ENCODE peak calls at places on chromosomes 11 and 22, in six cellular contexts. One of them, this sample, is unnamed.
A peak's percentile ranks its signal among the peaks of the same experiment; 100 is the strongest.

GRCh38 chr11:67269401-67270255 is 3.4 kb downstream of the GRK2 start:
- DNase-seq in stimulated activated CD8-positive, alpha-beta memory T cell treated with anti-CD3 and anti-CD28 coated beads, Interleukin-2, amount 100 ng/mL, for 1 hour: no peak
- DNase-seq in effector memory CD8-positive, alpha-beta T cell: peak; percentile 43
- DNase-seq in LoVo: no peak
- DNase-seq in iris pigment epithelial cell: no peak
- DNase-seq in hepatocyte: no peak
- DNase-seq in this sample: peak; percentile 68

GRCh38 chr11:46686886-46687810 is 13.3 kb downstream of the ARHGAP1 start:
- DNase-seq in stimulated activated CD8-positive, alpha-beta memory T cell treated with anti-CD3 and anti-CD28 coated beads, Interleukin-2, amount 100 ng/mL, for 1 hour: no peak
- DNase-seq in effector memory CD8-positive, alpha-beta T cell: no peak
- DNase-seq in LoVo: no peak
- DNase-seq in iris pigment epithelial cell: peak; percentile 84
- DNase-seq in hepatocyte: no peak
- DNase-seq in this sample: no peak

GRCh38 chr11:25961539-25961938 is 370.4 kb upstream of the ANO3 start:
- DNase-seq in stimulated activated CD8-positive, alpha-beta memory T cell treated with anti-CD3 and anti-CD28 coated beads, Interleukin-2, amount 100 ng/mL, for 1 hour: no peak
- DNase-seq in effector memory CD8-positive, alpha-beta T cell: no peak
- DNase-seq in LoVo: no peak
- DNase-seq in iris pigment epithelial cell: no peak
- DNase-seq in hepatocyte: peak; percentile 8
- DNase-seq in this sample: no peak

GRCh38 chr11:17861036-17861755 is 126.6 kb downstream of the KCNC1 start:
- DNase-seq in stimulated activated CD8-positive, alpha-beta memory T cell treated with anti-CD3 and anti-CD28 coated beads, Interleukin-2, amount 100 ng/mL, for 1 hour: no peak
- DNase-seq in effector memory CD8-positive, alpha-beta T cell: no peak
- DNase-seq in LoVo: no peak
- DNase-seq in iris pigment epithelial cell: peak; percentile 18
- DNase-seq in hepatocyte: no peak
- DNase-seq in this sample: no peak

GRCh38 chr11:134440851-134441645 is 29.0 kb upstream of the B3GAT1 start:
- DNase-seq in stimulated activated CD8-positive, alpha-beta memory T cell treated with anti-CD3 and anti-CD28 coated beads, Interleukin-2, amount 100 ng/mL, for 1 hour: no peak
- DNase-seq in effector memory CD8-positive, alpha-beta T cell: no peak
- DNase-seq in LoVo: no peak
- DNase-seq in iris pigment epithelial cell: no peak
- DNase-seq in hepatocyte: no peak
- DNase-seq in this sample: no peak

GRCh38 chr11:37061426-37061825 is 463.4 kb upstream of the RAG2 start:
- DNase-seq in stimulated activated CD8-positive, alpha-beta memory T cell treated with anti-CD3 and anti-CD28 coated beads, Interleukin-2, amount 100 ng/mL, for 1 hour: no peak
- DNase-seq in effector memory CD8-positive, alpha-beta T cell: no peak
- DNase-seq in LoVo: no peak
- DNase-seq in iris pigment epithelial cell: no peak
- DNase-seq in hepatocyte: no peak
- DNase-seq in this sample: no peak

GRCh38 chr11:65363770-65364169 is 9.2 kb downstream of the TIGD3 start:
- DNase-seq in stimulated activated CD8-positive, alpha-beta memory T cell treated with anti-CD3 and anti-CD28 coated beads, Interleukin-2, amount 100 ng/mL, for 1 hour: no peak
- DNase-seq in effector memory CD8-positive, alpha-beta T cell: no peak
- DNase-seq in LoVo: no peak
- DNase-seq in iris pigment epithelial cell: no peak
- DNase-seq in hepatocyte: no peak
- DNase-seq in this sample: no peak

GRCh38 chr11:76013526-76013925 is 192.8 kb downstream of the WNT11 start:
- DNase-seq in stimulated activated CD8-positive, alpha-beta memory T cell treated with anti-CD3 and anti-CD28 coated beads, Interleukin-2, amount 100 ng/mL, for 1 hour: no peak
- DNase-seq in effector memory CD8-positive, alpha-beta T cell: no peak
- DNase-seq in LoVo: no peak
- DNase-seq in iris pigment epithelial cell: no peak
- DNase-seq in hepatocyte: no peak
- DNase-seq in this sample: no peak

GRCh38 chr11:20131744-20132666 is 28.3 kb downstream of the DBX1 start:
- DNase-seq in stimulated activated CD8-positive, alpha-beta memory T cell treated with anti-CD3 and anti-CD28 coated beads, Interleukin-2, amount 100 ng/mL, for 1 hour: no peak
- DNase-seq in effector memory CD8-positive, alpha-beta T cell: peak; percentile 31
- DNase-seq in LoVo: peak; percentile 47
- DNase-seq in iris pigment epithelial cell: peak; percentile 63
- DNase-seq in hepatocyte: peak; percentile 76
- DNase-seq in this sample: no peak

GRCh38 chr22:29700949-29701927 is 18.6 kb upstream of the CABP7 start:
- DNase-seq in stimulated activated CD8-positive, alpha-beta memory T cell treated with anti-CD3 and anti-CD28 coated beads, Interleukin-2, amount 100 ng/mL, for 1 hour: no peak
- DNase-seq in effector memory CD8-positive, alpha-beta T cell: no peak
- DNase-seq in LoVo: peak; percentile 68
- DNase-seq in iris pigment epithelial cell: no peak
- DNase-seq in hepatocyte: peak; percentile 57
- DNase-seq in this sample: no peak

GRCh38 chr11:2296913-2297622 is 4.7 kb downstream of the C11orf21 start:
- DNase-seq in stimulated activated CD8-positive, alpha-beta memory T cell treated with anti-CD3 and anti-CD28 coated beads, Interleukin-2, amount 100 ng/mL, for 1 hour: no peak
- DNase-seq in effector memory CD8-positive, alpha-beta T cell: no peak
- DNase-seq in LoVo: no peak
- DNase-seq in iris pigment epithelial cell: no peak
- DNase-seq in hepatocyte: no peak
- DNase-seq in this sample: no peak

GRCh38 chr22:20033045-20033706 is 12.3 kb downstream of the TANGO2 start:
- DNase-seq in stimulated activated CD8-positive, alpha-beta memory T cell treated with anti-CD3 and anti-CD28 coated beads, Interleukin-2, amount 100 ng/mL, for 1 hour: no peak
- DNase-seq in effector memory CD8-positive, alpha-beta T cell: no peak
- DNase-seq in LoVo: no peak
- DNase-seq in iris pigment epithelial cell: no peak
- DNase-seq in hepatocyte: no peak
- DNase-seq in this sample: no peak

GRCh38 chr11:117071344-117071787 is 26.9 kb downstream of the SIK3 start:
- DNase-seq in stimulated activated CD8-positive, alpha-beta memory T cell treated with anti-CD3 and anti-CD28 coated beads, Interleukin-2, amount 100 ng/mL, for 1 hour: no peak
- DNase-seq in effector memory CD8-positive, alpha-beta T cell: no peak
- DNase-seq in LoVo: peak; percentile 42
- DNase-seq in iris pigment epithelial cell: peak; percentile 28
- DNase-seq in hepatocyte: peak; percentile 40
- DNase-seq in this sample: peak; percentile 99

GRCh38 chr11:1202776-1203504 is 19.9 kb upstream of the MUC5B start:
- DNase-seq in stimulated activated CD8-positive, alpha-beta memory T cell treated with anti-CD3 and anti-CD28 coated beads, Interleukin-2, amount 100 ng/mL, for 1 hour: peak; percentile 33
- DNase-seq in effector memory CD8-positive, alpha-beta T cell: peak; percentile 61
- DNase-seq in LoVo: peak; percentile 64
- DNase-seq in iris pigment epithelial cell: peak; percentile 14
- DNase-seq in hepatocyte: peak; percentile 79
- DNase-seq in this sample: no peak

GRCh38 chr11:72930011-72930410 is 115.8 kb downstream of the ATG16L2 start:
- DNase-seq in stimulated activated CD8-positive, alpha-beta memory T cell treated with anti-CD3 and anti-CD28 coated beads, Interleukin-2, amount 100 ng/mL, for 1 hour: no peak
- DNase-seq in effector memory CD8-positive, alpha-beta T cell: no peak
- DNase-seq in LoVo: no peak
- DNase-seq in iris pigment epithelial cell: peak; percentile 64
- DNase-seq in hepatocyte: no peak
- DNase-seq in this sample: no peak

GRCh38 chr11:32838505-32839274 is 9.0 kb downstream of the PRRG4 start:
- DNase-seq in stimulated activated CD8-positive, alpha-beta memory T cell treated with anti-CD3 and anti-CD28 coated beads, Interleukin-2, amount 100 ng/mL, for 1 hour: no peak
- DNase-seq in effector memory CD8-positive, alpha-beta T cell: no peak
- DNase-seq in LoVo: peak; percentile 78
- DNase-seq in iris pigment epithelial cell: peak; percentile 66
- DNase-seq in hepatocyte: peak; percentile 13
- DNase-seq in this sample: peak; percentile 46

GRCh38 chr11:73425118-73425517 is 48.9 kb downstream of the RELT start:
- DNase-seq in stimulated activated CD8-positive, alpha-beta memory T cell treated with anti-CD3 and anti-CD28 coated beads, Interleukin-2, amount 100 ng/mL, for 1 hour: no peak
- DNase-seq in effector memory CD8-positive, alpha-beta T cell: no peak
- DNase-seq in LoVo: no peak
- DNase-seq in iris pigment epithelial cell: no peak
- DNase-seq in hepatocyte: no peak
- DNase-seq in this sample: no peak

GRCh38 chr11:121426476-121427454 is 25.3 kb upstream of the SORL1 start:
- DNase-seq in stimulated activated CD8-positive, alpha-beta memory T cell treated with anti-CD3 and anti-CD28 coated beads, Interleukin-2, amount 100 ng/mL, for 1 hour: peak; percentile 31
- DNase-seq in effector memory CD8-positive, alpha-beta T cell: peak; percentile 24
- DNase-seq in LoVo: peak; percentile 47
- DNase-seq in iris pigment epithelial cell: peak; percentile 5
- DNase-seq in hepatocyte: peak; percentile 70
- DNase-seq in this sample: no peak

GRCh38 chr11:68610452-68611116 is 73.8 kb upstream of the GAL start:
- DNase-seq in stimulated activated CD8-positive, alpha-beta memory T cell treated with anti-CD3 and anti-CD28 coated beads, Interleukin-2, amount 100 ng/mL, for 1 hour: no peak
- DNase-seq in effector memory CD8-positive, alpha-beta T cell: no peak
- DNase-seq in LoVo: no peak
- DNase-seq in iris pigment epithelial cell: peak; percentile 17
- DNase-seq in hepatocyte: no peak
- DNase-seq in this sample: no peak

GRCh38 chr22:39241632-39242388 is 3.0 kb downstream of the PDGFB start:
- DNase-seq in stimulated activated CD8-positive, alpha-beta memory T cell treated with anti-CD3 and anti-CD28 coated beads, Interleukin-2, amount 100 ng/mL, for 1 hour: no peak
- DNase-seq in effector memory CD8-positive, alpha-beta T cell: peak; percentile 70
- DNase-seq in LoVo: no peak
- DNase-seq in iris pigment epithelial cell: no peak
- DNase-seq in hepatocyte: peak; percentile 48
- DNase-seq in this sample: no peak

GRCh38 chr11:58573451-58574104 is 2.1 kb downstream of the LPXN start:
- DNase-seq in stimulated activated CD8-positive, alpha-beta memory T cell treated with anti-CD3 and anti-CD28 coated beads, Interleukin-2, amount 100 ng/mL, for 1 hour: peak; percentile 24
- DNase-seq in effector memory CD8-positive, alpha-beta T cell: peak; percentile 21
- DNase-seq in LoVo: peak; percentile 42
- DNase-seq in iris pigment epithelial cell: peak; percentile 91
- DNase-seq in hepatocyte: peak; percentile 43
- DNase-seq in this sample: peak; percentile 79

GRCh38 chr11:20042025-20042639 is 118.1 kb downstream of the DBX1 start:
- DNase-seq in stimulated activated CD8-positive, alpha-beta memory T cell treated with anti-CD3 and anti-CD28 coated beads, Interleukin-2, amount 100 ng/mL, for 1 hour: no peak
- DNase-seq in effector memory CD8-positive, alpha-beta T cell: no peak
- DNase-seq in LoVo: no peak
- DNase-seq in iris pigment epithelial cell: peak; percentile 58
- DNase-seq in hepatocyte: no peak
- DNase-seq in this sample: no peak

GRCh38 chr11:132909016-132909606 is 623.2 kb downstream of the OPCML start:
- DNase-seq in stimulated activated CD8-positive, alpha-beta memory T cell treated with anti-CD3 and anti-CD28 coated beads, Interleukin-2, amount 100 ng/mL, for 1 hour: no peak
- DNase-seq in effector memory CD8-positive, alpha-beta T cell: no peak
- DNase-seq in LoVo: no peak
- DNase-seq in iris pigment epithelial cell: no peak
- DNase-seq in hepatocyte: no peak
- DNase-seq in this sample: no peak

GRCh38 chr11:104286129-104286528 is 122.2 kb upstream of the PDGFD start:
- DNase-seq in stimulated activated CD8-positive, alpha-beta memory T cell treated with anti-CD3 and anti-CD28 coated beads, Interleukin-2, amount 100 ng/mL, for 1 hour: no peak
- DNase-seq in effector memory CD8-positive, alpha-beta T cell: no peak
- DNase-seq in LoVo: no peak
- DNase-seq in iris pigment epithelial cell: peak; percentile 7
- DNase-seq in hepatocyte: no peak
- DNase-seq in this sample: no peak

GRCh38 chr22:35971418-35972119 is 57.1 kb downstream of the RBFOX2 start:
- DNase-seq in stimulated activated CD8-positive, alpha-beta memory T cell treated with anti-CD3 and anti-CD28 coated beads, Interleukin-2, amount 100 ng/mL, for 1 hour: no peak
- DNase-seq in effector memory CD8-positive, alpha-beta T cell: no peak
- DNase-seq in LoVo: no peak
- DNase-seq in iris pigment epithelial cell: peak; percentile 66
- DNase-seq in hepatocyte: peak; percentile 77
- DNase-seq in this sample: no peak

GRCh38 chr22:40196628-40197027 is 18.9 kb downstream of the TNRC6B start:
- DNase-seq in stimulated activated CD8-positive, alpha-beta memory T cell treated with anti-CD3 and anti-CD28 coated beads, Interleukin-2, amount 100 ng/mL, for 1 hour: no peak
- DNase-seq in effector memory CD8-positive, alpha-beta T cell: no peak
- DNase-seq in LoVo: no peak
- DNase-seq in iris pigment epithelial cell: peak; percentile 96
- DNase-seq in hepatocyte: peak; percentile 47
- DNase-seq in this sample: no peak

GRCh38 chr11:46330887-46331652 is 16.2 kb upstream of the DGKZ start:
- DNase-seq in stimulated activated CD8-positive, alpha-beta memory T cell treated with anti-CD3 and anti-CD28 coated beads, Interleukin-2, amount 100 ng/mL, for 1 hour: no peak
- DNase-seq in effector memory CD8-positive, alpha-beta T cell: no peak
- DNase-seq in LoVo: no peak
- DNase-seq in iris pigment epithelial cell: no peak
- DNase-seq in hepatocyte: no peak
- DNase-seq in this sample: no peak

GRCh38 chr22:50035131-50035881 is 22.7 kb upstream of the IL17REL start:
- DNase-seq in stimulated activated CD8-positive, alpha-beta memory T cell treated with anti-CD3 and anti-CD28 coated beads, Interleukin-2, amount 100 ng/mL, for 1 hour: no peak
- DNase-seq in effector memory CD8-positive, alpha-beta T cell: no peak
- DNase-seq in LoVo: no peak
- DNase-seq in iris pigment epithelial cell: no peak
- DNase-seq in hepatocyte: no peak
- DNase-seq in this sample: no peak

GRCh38 chr11:3604169-3604568 is 37.6 kb downstream of the ART5 start:
- DNase-seq in stimulated activated CD8-positive, alpha-beta memory T cell treated with anti-CD3 and anti-CD28 coated beads, Interleukin-2, amount 100 ng/mL, for 1 hour: no peak
- DNase-seq in effector memory CD8-positive, alpha-beta T cell: no peak
- DNase-seq in LoVo: no peak
- DNase-seq in iris pigment epithelial cell: no peak
- DNase-seq in hepatocyte: no peak
- DNase-seq in this sample: no peak

GRCh38 chr11:114384487-114384886 is 15.8 kb downstream of the C11orf71 start:
- DNase-seq in stimulated activated CD8-positive, alpha-beta memory T cell treated with anti-CD3 and anti-CD28 coated beads, Interleukin-2, amount 100 ng/mL, for 1 hour: no peak
- DNase-seq in effector memory CD8-positive, alpha-beta T cell: no peak
- DNase-seq in LoVo: peak; percentile 7
- DNase-seq in iris pigment epithelial cell: no peak
- DNase-seq in hepatocyte: no peak
- DNase-seq in this sample: no peak

This sample was measured in LNCaP clone FGC.